ENCODE peak calls at places on chromosomes 13 and 19, in five cellular contexts. N is stomach, L is pancreas, D is AG04450, T is heart left ventricle. R is an unnamed sample. For H3K27me3, the result is how much of the 10 kb centered on the place peaks cover.

GRCh38 chr19:19445911-19446361 is 40.5 kb downstream of the GATAD2A start:
- DNase-seq in D (no peak), N (no peak), T (no peak), L (no peak), R (no peak)

GRCh38 chr13:94707400-94708021 is 4.8 kb downstream of the SOX21 start:
- DNase-seq in D (no peak), N (no peak), T (no peak), L (no peak), R (no peak)

GRCh38 chr19:4730740-4731171 is 7.1 kb upstream of the DPP9 start:
- DNase-seq in L (no peak), D (no peak), N (no peak), T (no peak), R (no peak)

GRCh38 chr19:8445488-8446001 is 770 bp downstream of the HNRNPM start:
- DNase-seq in N (peak), L (peak), T (peak), D (no peak), R (peak)

GRCh38 chr13:50410921-50411712 is 395.9 kb downstream of the KCNRG start:
- DNase-seq in L (no peak), T (no peak), D (peak), N (no peak), R (no peak)

GRCh38 chr19:39157275-39157996 is 31.9 kb downstream of the PAK4 start:
- DNase-seq in T (no peak), L (no peak), D (no peak), N (no peak), R (no peak)

GRCh38 chr13:25037057-25037813 is 58.7 kb upstream of the PABPC3 start:
- DNase-seq in N (peak), T (no peak), D (peak), L (peak), R (peak)

GRCh38 chr13:47831265-47831664 is 169.8 kb downstream of the SUCLA2 start:
- DNase-seq in N (no peak), L (no peak), T (no peak), D (no peak), R (no peak)

GRCh38 chr19:52722062-52723005 is 12.5 kb downstream of the ZNF611 start:
- DNase-seq in L (no peak), D (peak), T (no peak), N (no peak), R (no peak)

GRCh38 chr19:1045247-1045603 is 5.3 kb downstream of the ABCA7 start:
- DNase-seq in L (peak), N (peak), T (no peak), D (no peak), R (no peak)

GRCh38 chr13:51101636-51102218 is 9.3 kb downstream of the C13orf42 start:
- DNase-seq in N (no peak), L (no peak), D (no peak), T (no peak), R (no peak)

GRCh38 chr13:33799950-33800592 is 17.9 kb upstream of the RFC3 start:
- DNase-seq in N (no peak), D (no peak), T (no peak), L (no peak), R (no peak)

GRCh38 chr19:14536926-14537692 is 7.7 kb downstream of the TECR start:
- DNase-seq in T (peak), D (no peak), N (peak), L (peak), R (no peak)

GRCh38 chr13:51923983-51924539 is 62.3 kb downstream of the CCDC70 start:
- DNase-seq in D (no peak), T (no peak), L (no peak), N (peak), R (no peak)

GRCh38 chr19:5057860-5058259 is 88.9 kb downstream of the KDM4B start:
- DNase-seq in T (no peak), N (no peak), L (no peak), D (no peak), R (no peak)

GRCh38 chr19:29533578-29534544 is 8.1 kb downstream of the VSTM2B start:
- DNase-seq in N (peak), T (peak), L (no peak), D (no peak), R (peak)
- H3K27me3 ChIP-seq in N (under half), T (half or more), L (under half), D (under half), R (under half)

GRCh38 chr13:45681101-45681500 is 21.0 kb upstream of the CBY2 start:
- DNase-seq in T (no peak), L (no peak), D (no peak), N (no peak), R (no peak)

GRCh38 chr13:45678282-45678681 is 23.8 kb upstream of the CBY2 start:
- DNase-seq in D (no peak), L (no peak), T (no peak), N (no peak), R (no peak)

GRCh38 chr13:45682494-45683008 is 19.6 kb upstream of the CBY2 start:
- DNase-seq in L (no peak), D (no peak), T (no peak), N (no peak), R (no peak)

GRCh38 chr13:45683701-45684100 is 18.4 kb upstream of the CBY2 start:
- DNase-seq in D (no peak), T (no peak), N (no peak), L (no peak), R (no peak)
- TF ChIP-seq CTCF in D (peak), T (no peak), N (no peak), L (no peak), R (no peak)

GRCh38 chr19:17495639-17496265 is 15.7 kb upstream of the PGLS start:
- DNase-seq in N (no peak), D (no peak), L (no peak), T (no peak), R (no peak)

GRCh38 chr19:17497149-17497798 is 14.2 kb upstream of the PGLS start:
- DNase-seq in L (no peak), D (no peak), N (no peak), T (no peak), R (no peak)

GRCh38 chr19:17491287-17491686 is 20.2 kb upstream of the PGLS start:
- DNase-seq in D (no peak), L (no peak), N (no peak), T (no peak), R (no peak)

GRCh38 chr19:17500447-17501198 is 10.8 kb upstream of the PGLS start:
- DNase-seq in L (no peak), N (no peak), T (no peak), D (no peak), R (no peak)

DNA sequence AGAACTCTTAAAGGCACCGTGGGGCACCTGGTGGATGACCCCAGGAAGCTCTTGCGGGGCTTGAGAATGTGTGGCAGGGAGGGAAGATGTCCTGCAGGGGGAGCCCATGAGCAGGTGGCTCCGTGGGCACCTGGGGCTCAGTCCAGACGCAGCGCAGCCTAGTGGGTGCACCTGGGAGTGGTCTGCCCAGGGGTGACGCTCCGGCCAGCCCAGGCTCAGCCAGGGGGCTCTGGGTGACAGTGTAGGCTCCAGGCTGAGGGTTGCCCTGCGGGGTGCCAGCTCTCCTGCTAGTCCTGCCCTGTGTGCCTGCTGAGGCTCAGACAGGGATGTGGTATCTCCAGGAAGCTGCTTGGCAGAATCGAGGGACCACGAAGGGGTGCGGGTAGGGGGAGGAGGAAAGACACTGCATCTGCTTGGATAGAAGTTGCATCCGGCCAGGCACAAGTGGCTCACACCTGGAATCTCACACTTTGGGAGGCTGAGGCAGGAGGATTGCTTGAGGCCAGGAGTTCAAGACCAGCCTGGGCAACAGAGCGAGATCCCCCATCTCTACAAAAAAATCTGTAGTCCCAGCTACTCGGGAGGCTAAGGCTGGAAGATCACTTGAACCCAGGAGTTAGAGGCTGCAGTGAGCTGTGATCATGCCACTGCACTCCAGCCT is 15.0 kb upstream of the PGLS start:
- DNase-seq in D (no peak), N (peak), T (peak), L (peak), R (peak)
- H3K27me3 ChIP-seq in D (under half), N (under half), T (under half), L (under half), R (under half)

GRCh38 chr19:49684251-49684982 is 5.0 kb upstream of the ADM5 start:
- DNase-seq in T (no peak), L (no peak), N (no peak), D (no peak), R (no peak)
- TF ChIP-seq CTCF in T (peak), L (peak), N (no peak), D (peak), R (no peak)

GRCh38 chr19:50717891-50718254 is 1.7 kb downstream of the SHANK1 start:
- DNase-seq in D (no peak), L (no peak), N (no peak), T (peak), R (no peak)

GRCh38 chr19:50717026-50717723 is 2.4 kb downstream of the SHANK1 start:
- DNase-seq in D (no peak), N (no peak), T (peak), L (no peak), R (no peak)

GRCh38 chr19:50719566-50719965 is at the start of gene SHANK1:
- DNase-seq in D (no peak), L (no peak), T (no peak), N (no peak), R (no peak)

GRCh38 chr19:50719119-50719435 is 525 bp downstream of the SHANK1 start:
- DNase-seq in L (no peak), D (no peak), N (no peak), T (no peak), R (no peak)

GRCh38 chr19:50718255-50719118 is 1.1 kb downstream of the SHANK1 start:
- DNase-seq in L (no peak), T (peak), D (no peak), N (no peak), R (peak)
- H3K27me3 ChIP-seq in L (under half), T (half or more), D (under half), N (under half), R (under half)

GRCh38 chr13:21674271-21675009 is 3.6 kb downstream of the FGF9 start:
- DNase-seq in N (no peak), L (no peak), D (no peak), T (peak), R (no peak)

GRCh38 chr13:21677075-21677628 is 6.3 kb downstream of the FGF9 start:
- DNase-seq in D (no peak), L (no peak), T (no peak), N (no peak), R (no peak)

GRCh38 chr13:21675095-21676007 is 4.5 kb downstream of the FGF9 start:
- DNase-seq in D (no peak), N (peak), T (peak), L (peak), R (peak)

GRCh38 chr13:21673592-21674270 is 2.9 kb downstream of the FGF9 start:
- DNase-seq in N (peak), D (no peak), L (peak), T (peak), R (no peak)

GRCh38 chr13:21676611-21677021 is 5.7 kb downstream of the FGF9 start:
- DNase-seq in D (no peak), L (peak), T (no peak), N (peak), R (no peak)
- TF ChIP-seq CTCF in D (no peak), L (no peak), T (peak), N (no peak), R (no peak)

GRCh38 chr13:112957295-112957677 is 11.7 kb upstream of the MCF2L start:
- DNase-seq in D (no peak), L (no peak), N (no peak), T (no peak), R (peak)
- H3K27me3 ChIP-seq in D (half or more), L (under half), N (under half), T (under half), R (under half)

GRCh38 chr13:40668335-40668734 is 1.9 kb upstream of the FOXO1 start:
- DNase-seq in D (no peak), T (peak), N (no peak), L (no peak), R (no peak)
- TF ChIP-seq CTCF in D (peak), T (peak), N (no peak), L (no peak), R (no peak)

R was measured in dorsolateral prefrontal cortex.